ENCODE peak calls at places on chromosomes 12 and 14, in nine cellular contexts. One of them, this sample, is unnamed.

GRCh38 chr14:23550131-23550826 is 1.3 kb downstream of the ZFHX2 start:
- DNase-seq in stimulated activated CD8-positive, alpha-beta memory T cell treated with anti-CD3 and anti-CD28 coated beads, Interleukin-4, amount 100 ng/mL, for 1 hour: no peak
- DNase-seq in COLO829: no peak
- DNase-seq in NCI-H2029: no peak
- DNase-seq in stimulated activated CD4-positive, alpha-beta T cell treated with anti-CD3 and anti-CD28 coated beads, Interleukin-4, amount 100 ng/mL, for 1 hour: no peak
- DNase-seq in activated CD4-positive, alpha-beta T cell treated with anti-CD3 and anti-CD28 coated beads, Interleukin-2, amount 50 U/mL, for 1 hour: no peak
- DNase-seq in central memory CD4-positive, alpha-beta T cell: no peak
- DNase-seq in osteocyte: no peak
- DNase-seq in GM23248: no peak
- DNase-seq in this sample: no peak

GRCh38 chr14:77023001-77023996 is 5.2 kb downstream of the IRF2BPL start:
- DNase-seq in NCI-H2029: no peak
- DNase-seq in stimulated activated CD8-positive, alpha-beta memory T cell treated with anti-CD3 and anti-CD28 coated beads, Interleukin-4, amount 100 ng/mL, for 1 hour: no peak
- DNase-seq in COLO829: no peak
- DNase-seq in stimulated activated CD4-positive, alpha-beta T cell treated with anti-CD3 and anti-CD28 coated beads, Interleukin-4, amount 100 ng/mL, for 1 hour: peak; percentile 32
- DNase-seq in osteocyte: no peak
- DNase-seq in activated CD4-positive, alpha-beta T cell treated with anti-CD3 and anti-CD28 coated beads, Interleukin-2, amount 50 U/mL, for 1 hour: no peak
- DNase-seq in GM23248: peak; percentile 67
- DNase-seq in central memory CD4-positive, alpha-beta T cell: no peak
- DNase-seq in this sample: peak; percentile 46

GRCh38 chr12:66603981-66604380 is 74.9 kb downstream of the GRIP1 start:
- DNase-seq in activated CD4-positive, alpha-beta T cell treated with anti-CD3 and anti-CD28 coated beads, Interleukin-2, amount 50 U/mL, for 1 hour: no peak
- DNase-seq in COLO829: no peak
- DNase-seq in GM23248: no peak
- DNase-seq in central memory CD4-positive, alpha-beta T cell: no peak
- DNase-seq in stimulated activated CD4-positive, alpha-beta T cell treated with anti-CD3 and anti-CD28 coated beads, Interleukin-4, amount 100 ng/mL, for 1 hour: no peak
- DNase-seq in osteocyte: no peak
- DNase-seq in NCI-H2029: no peak
- DNase-seq in stimulated activated CD8-positive, alpha-beta memory T cell treated with anti-CD3 and anti-CD28 coated beads, Interleukin-4, amount 100 ng/mL, for 1 hour: no peak
- DNase-seq in this sample: no peak

GRCh38 chr12:14873440-14874185 is 12.0 kb downstream of the MGP start:
- DNase-seq in GM23248: no peak
- DNase-seq in NCI-H2029: no peak
- DNase-seq in COLO829: no peak
- DNase-seq in central memory CD4-positive, alpha-beta T cell: no peak
- DNase-seq in osteocyte: no peak
- DNase-seq in stimulated activated CD4-positive, alpha-beta T cell treated with anti-CD3 and anti-CD28 coated beads, Interleukin-4, amount 100 ng/mL, for 1 hour: no peak
- DNase-seq in stimulated activated CD8-positive, alpha-beta memory T cell treated with anti-CD3 and anti-CD28 coated beads, Interleukin-4, amount 100 ng/mL, for 1 hour: no peak
- DNase-seq in activated CD4-positive, alpha-beta T cell treated with anti-CD3 and anti-CD28 coated beads, Interleukin-2, amount 50 U/mL, for 1 hour: no peak
- DNase-seq in this sample: no peak

GRCh38 chr12:46609671-46610070 is 216.1 kb downstream of the SLC38A4 start:
- DNase-seq in central memory CD4-positive, alpha-beta T cell: no peak
- DNase-seq in osteocyte: no peak
- DNase-seq in stimulated activated CD4-positive, alpha-beta T cell treated with anti-CD3 and anti-CD28 coated beads, Interleukin-4, amount 100 ng/mL, for 1 hour: no peak
- DNase-seq in COLO829: no peak
- DNase-seq in stimulated activated CD8-positive, alpha-beta memory T cell treated with anti-CD3 and anti-CD28 coated beads, Interleukin-4, amount 100 ng/mL, for 1 hour: no peak
- DNase-seq in NCI-H2029: no peak
- DNase-seq in activated CD4-positive, alpha-beta T cell treated with anti-CD3 and anti-CD28 coated beads, Interleukin-2, amount 50 U/mL, for 1 hour: no peak
- DNase-seq in GM23248: no peak
- DNase-seq in this sample: no peak

GRCh38 chr12:111291357-111291756 is 77.5 kb downstream of the PHETA1 start:
- DNase-seq in COLO829: no peak
- DNase-seq in NCI-H2029: no peak
- DNase-seq in osteocyte: no peak
- DNase-seq in stimulated activated CD8-positive, alpha-beta memory T cell treated with anti-CD3 and anti-CD28 coated beads, Interleukin-4, amount 100 ng/mL, for 1 hour: no peak
- DNase-seq in GM23248: no peak
- DNase-seq in stimulated activated CD4-positive, alpha-beta T cell treated with anti-CD3 and anti-CD28 coated beads, Interleukin-4, amount 100 ng/mL, for 1 hour: no peak
- DNase-seq in activated CD4-positive, alpha-beta T cell treated with anti-CD3 and anti-CD28 coated beads, Interleukin-2, amount 50 U/mL, for 1 hour: no peak
- DNase-seq in central memory CD4-positive, alpha-beta T cell: no peak
- DNase-seq in this sample: no peak

GRCh38 chr12:12985817-12986408 is 14.2 kb downstream of the HEBP1 start:
- DNase-seq in stimulated activated CD4-positive, alpha-beta T cell treated with anti-CD3 and anti-CD28 coated beads, Interleukin-4, amount 100 ng/mL, for 1 hour: no peak
- DNase-seq in COLO829: no peak
- DNase-seq in activated CD4-positive, alpha-beta T cell treated with anti-CD3 and anti-CD28 coated beads, Interleukin-2, amount 50 U/mL, for 1 hour: no peak
- DNase-seq in GM23248: peak; percentile 58
- DNase-seq in osteocyte: no peak
- DNase-seq in stimulated activated CD8-positive, alpha-beta memory T cell treated with anti-CD3 and anti-CD28 coated beads, Interleukin-4, amount 100 ng/mL, for 1 hour: no peak
- DNase-seq in central memory CD4-positive, alpha-beta T cell: no peak
- DNase-seq in NCI-H2029: no peak
- DNase-seq in this sample: no peak

GRCh38 chr12:17369556-17369955 is 720.4 kb downstream of the RERGL start:
- DNase-seq in stimulated activated CD4-positive, alpha-beta T cell treated with anti-CD3 and anti-CD28 coated beads, Interleukin-4, amount 100 ng/mL, for 1 hour: no peak
- DNase-seq in central memory CD4-positive, alpha-beta T cell: no peak
- DNase-seq in activated CD4-positive, alpha-beta T cell treated with anti-CD3 and anti-CD28 coated beads, Interleukin-2, amount 50 U/mL, for 1 hour: no peak
- DNase-seq in GM23248: no peak
- DNase-seq in osteocyte: no peak
- DNase-seq in COLO829: no peak
- DNase-seq in NCI-H2029: no peak
- DNase-seq in stimulated activated CD8-positive, alpha-beta memory T cell treated with anti-CD3 and anti-CD28 coated beads, Interleukin-4, amount 100 ng/mL, for 1 hour: no peak
- DNase-seq in this sample: no peak

GRCh38 chr14:64212666-64213065 is 81.5 kb downstream of the ESR2 start:
- DNase-seq in stimulated activated CD8-positive, alpha-beta memory T cell treated with anti-CD3 and anti-CD28 coated beads, Interleukin-4, amount 100 ng/mL, for 1 hour: no peak
- DNase-seq in GM23248: no peak
- DNase-seq in osteocyte: no peak
- DNase-seq in stimulated activated CD4-positive, alpha-beta T cell treated with anti-CD3 and anti-CD28 coated beads, Interleukin-4, amount 100 ng/mL, for 1 hour: no peak
- DNase-seq in central memory CD4-positive, alpha-beta T cell: no peak
- DNase-seq in NCI-H2029: no peak
- DNase-seq in activated CD4-positive, alpha-beta T cell treated with anti-CD3 and anti-CD28 coated beads, Interleukin-2, amount 50 U/mL, for 1 hour: no peak
- DNase-seq in COLO829: no peak
- DNase-seq in this sample: no peak

GRCh38 chr12:104044158-104044557 is 5.8 kb downstream of the GLT8D2 start:
- DNase-seq in central memory CD4-positive, alpha-beta T cell: no peak
- DNase-seq in GM23248: no peak
- DNase-seq in NCI-H2029: no peak
- DNase-seq in stimulated activated CD8-positive, alpha-beta memory T cell treated with anti-CD3 and anti-CD28 coated beads, Interleukin-4, amount 100 ng/mL, for 1 hour: no peak
- DNase-seq in osteocyte: no peak
- DNase-seq in COLO829: no peak
- DNase-seq in stimulated activated CD4-positive, alpha-beta T cell treated with anti-CD3 and anti-CD28 coated beads, Interleukin-4, amount 100 ng/mL, for 1 hour: no peak
- DNase-seq in activated CD4-positive, alpha-beta T cell treated with anti-CD3 and anti-CD28 coated beads, Interleukin-2, amount 50 U/mL, for 1 hour: no peak
- DNase-seq in this sample: no peak

This sample was measured in activated naive CD8-positive, alpha-beta T cell treated with anti-CD3 and anti-CD28 coated beads, Interleukin-2, amount 50 U/mL, for 24 hours.